ENCODE peak calls at places on chromosomes 1 and 21, in six cellular contexts. One of them, this sample, is unnamed.

GRCh38 chr1:212559929-212560328 is 48.6 kb upstream of the ATF3 start:
- DNase-seq in mesenchymal stem cell: no peak
- DNase-seq in IMR-90: no peak
- DNase-seq in neuronal stem cell: no peak
- DNase-seq in H1: no peak
- DNase-seq in H9: no peak
- DNase-seq in this sample: no peak

GRCh38 chr1:244735404-244735803 is 82.5 kb downstream of the DESI2 start:
- DNase-seq in mesenchymal stem cell: no peak
- DNase-seq in IMR-90: peak
- DNase-seq in neuronal stem cell: no peak
- DNase-seq in H1: no peak
- DNase-seq in H9: peak
- DNase-seq in this sample: peak

GRCh38 chr1:218164111-218164929 is 120.8 kb upstream of the RRP15 start:
- DNase-seq in mesenchymal stem cell: peak
- DNase-seq in IMR-90: peak
- DNase-seq in neuronal stem cell: peak
- DNase-seq in H1: peak
- DNase-seq in H9: peak
- DNase-seq in this sample: peak

GRCh38 chr1:33547574-33547973 is 75.1 kb downstream of the ZSCAN20 start:
- DNase-seq in mesenchymal stem cell: no peak
- DNase-seq in IMR-90: no peak
- DNase-seq in neuronal stem cell: no peak
- DNase-seq in H1: no peak
- DNase-seq in H9: no peak
- DNase-seq in this sample: peak

GRCh38 chr1:185281245-185281644 is 35.8 kb downstream of the IVNS1ABP start:
- DNase-seq in mesenchymal stem cell: peak
- DNase-seq in IMR-90: peak
- DNase-seq in neuronal stem cell: no peak
- DNase-seq in H1: no peak
- DNase-seq in H9: no peak
- DNase-seq in this sample: no peak

GRCh38 chr1:234612352-234613127 is 2.6 kb upstream of the IRF2BP2 start:
- DNase-seq in mesenchymal stem cell: peak
- DNase-seq in IMR-90: peak
- DNase-seq in neuronal stem cell: no peak
- DNase-seq in H1: no peak
- DNase-seq in H9: no peak
- DNase-seq in this sample: peak

GRCh38 chr1:168506204-168506819 is 37.5 kb downstream of the XCL2 start:
- DNase-seq in mesenchymal stem cell: no peak
- DNase-seq in IMR-90: peak
- DNase-seq in neuronal stem cell: no peak
- DNase-seq in H1: no peak
- DNase-seq in H9: no peak
- DNase-seq in this sample: no peak

GRCh38 chr1:165408518-165408917 is 36.4 kb downstream of the RXRG start:
- DNase-seq in mesenchymal stem cell: peak
- DNase-seq in IMR-90: peak
- DNase-seq in neuronal stem cell: peak
- DNase-seq in H1: no peak
- DNase-seq in H9: peak
- DNase-seq in this sample: peak

GRCh38 chr1:62735491-62736171 is 47.4 kb upstream of the DOCK7 start:
- DNase-seq in mesenchymal stem cell: peak
- DNase-seq in IMR-90: peak
- DNase-seq in neuronal stem cell: no peak
- DNase-seq in H1: no peak
- DNase-seq in H9: no peak
- DNase-seq in this sample: no peak

GRCh38 chr1:209769171-209769904 is 13.5 kb downstream of the TRAF3IP3 start:
- DNase-seq in mesenchymal stem cell: peak
- DNase-seq in IMR-90: peak
- DNase-seq in neuronal stem cell: no peak
- DNase-seq in H1: no peak
- DNase-seq in H9: no peak
- DNase-seq in this sample: peak

GRCh38 chr1:224168859-224169380 is 14.1 kb upstream of the DEGS1 start:
- DNase-seq in mesenchymal stem cell: no peak
- DNase-seq in IMR-90: peak
- DNase-seq in neuronal stem cell: no peak
- DNase-seq in H1: no peak
- DNase-seq in H9: no peak
- DNase-seq in this sample: no peak

GRCh38 chr1:225875044-225875822 is 6.9 kb downstream of the TMEM63A start:
- DNase-seq in mesenchymal stem cell: no peak
- DNase-seq in IMR-90: no peak
- DNase-seq in neuronal stem cell: no peak
- DNase-seq in H1: no peak
- DNase-seq in H9: no peak
- DNase-seq in this sample: peak

GRCh38 chr1:109531826-109532364 is 7.8 kb upstream of the GPR61 start:
- DNase-seq in mesenchymal stem cell: no peak
- DNase-seq in IMR-90: no peak
- DNase-seq in neuronal stem cell: no peak
- DNase-seq in H1: no peak
- DNase-seq in H9: no peak
- DNase-seq in this sample: no peak

GRCh38 chr1:33872681-33873080 is 8.8 kb downstream of the HMGB4 start:
- DNase-seq in mesenchymal stem cell: no peak
- DNase-seq in IMR-90: no peak
- DNase-seq in neuronal stem cell: peak
- DNase-seq in H1: no peak
- DNase-seq in H9: no peak
- DNase-seq in this sample: no peak

GRCh38 chr1:150995896-150996295 is 10.8 kb downstream of the MINDY1 start:
- DNase-seq in mesenchymal stem cell: peak
- DNase-seq in IMR-90: no peak
- DNase-seq in neuronal stem cell: no peak
- DNase-seq in H1: peak
- DNase-seq in H9: peak
- DNase-seq in this sample: peak

GRCh38 chr1:164369698-164370365 is 189.2 kb upstream of the PBX1 start:
- DNase-seq in mesenchymal stem cell: no peak
- DNase-seq in IMR-90: no peak
- DNase-seq in neuronal stem cell: no peak
- DNase-seq in H1: no peak
- DNase-seq in H9: no peak
- DNase-seq in this sample: no peak

GRCh38 chr1:157566484-157567300 is 14.4 kb upstream of the FCRL5 start:
- DNase-seq in mesenchymal stem cell: no peak
- DNase-seq in IMR-90: no peak
- DNase-seq in neuronal stem cell: no peak
- DNase-seq in H1: no peak
- DNase-seq in H9: no peak
- DNase-seq in this sample: no peak

GRCh38 chr21:44011774-44012473 is at the start of gene TRAPPC10:
- DNase-seq in mesenchymal stem cell: peak
- DNase-seq in IMR-90: peak
- DNase-seq in neuronal stem cell: peak
- DNase-seq in H1: peak
- DNase-seq in H9: peak
- DNase-seq in this sample: peak

GRCh38 chr21:31482460-31482859 is 138.4 kb upstream of the TIAM1 start:
- DNase-seq in mesenchymal stem cell: no peak
- DNase-seq in IMR-90: no peak
- DNase-seq in neuronal stem cell: no peak
- DNase-seq in H1: no peak
- DNase-seq in H9: no peak
- DNase-seq in this sample: no peak

DNA sequence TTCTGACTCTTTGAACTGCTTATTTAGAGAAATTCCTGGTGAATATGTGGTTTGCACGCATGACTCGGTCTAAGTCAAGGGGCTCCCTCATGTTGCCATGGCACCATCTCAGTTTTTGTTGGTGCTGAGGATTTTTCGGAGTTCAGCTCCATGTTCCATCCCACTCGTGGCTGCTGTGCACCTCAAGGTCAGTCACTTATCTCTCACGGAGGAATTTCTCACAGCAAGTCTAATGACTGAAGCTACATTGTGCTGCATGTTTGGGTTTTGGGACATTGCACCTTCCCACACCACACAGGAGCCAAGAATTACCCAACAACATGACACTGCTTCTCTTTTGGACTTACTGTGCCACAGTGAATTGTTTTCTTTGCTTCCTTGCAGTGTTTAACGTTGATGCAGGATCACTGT is 269.9 kb downstream of the NCAM2 start:
- DNase-seq in mesenchymal stem cell: no peak
- DNase-seq in IMR-90: peak
- DNase-seq in neuronal stem cell: no peak
- DNase-seq in H1: no peak
- DNase-seq in H9: no peak
- DNase-seq in this sample: peak
- H2BK15ac ChIP-seq in mesenchymal stem cell: no peak
- H2BK15ac ChIP-seq in IMR-90: no peak
- H2BK15ac ChIP-seq in neuronal stem cell: no peak
- H2BK15ac ChIP-seq in H1: no peak
- H2BK15ac ChIP-seq in H9: no peak
- H2BK15ac ChIP-seq in this sample: no peak

DNA sequence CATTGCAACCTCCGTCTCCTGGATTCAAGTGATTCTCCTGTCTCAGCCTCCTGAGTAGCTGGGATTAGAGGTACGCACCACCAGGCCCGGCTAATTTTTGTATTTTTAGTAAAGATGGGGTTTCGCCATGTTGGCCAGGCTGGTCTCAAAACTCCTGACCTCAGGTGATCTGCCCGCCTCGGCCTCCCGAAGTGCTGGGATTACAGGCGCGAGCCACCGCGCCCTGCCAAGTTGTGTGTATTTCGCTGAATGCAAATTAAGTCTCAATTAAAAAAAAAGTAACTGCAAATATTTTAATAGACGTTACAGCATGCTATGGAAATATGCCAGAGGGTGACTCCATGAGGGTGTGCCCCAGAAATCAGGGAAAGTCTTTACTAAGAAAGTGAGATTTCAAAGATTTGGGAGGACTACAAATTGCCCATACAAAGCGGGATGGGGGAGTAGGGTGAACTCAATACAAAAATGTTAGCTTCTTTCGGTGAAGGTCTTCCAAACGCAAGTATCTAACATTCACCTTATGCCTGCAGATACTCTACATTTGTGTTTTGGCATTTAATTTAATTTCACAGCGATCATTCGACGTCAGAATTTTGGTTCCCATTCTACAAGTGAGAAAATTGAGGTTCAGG is 85.6 kb downstream of the NKAIN1 start:
- DNase-seq in mesenchymal stem cell: no peak
- DNase-seq in IMR-90: no peak
- DNase-seq in neuronal stem cell: no peak
- DNase-seq in H1: no peak
- DNase-seq in H9: no peak
- DNase-seq in this sample: no peak
- H2AK5ac ChIP-seq in mesenchymal stem cell: peak
- H2AK5ac ChIP-seq in IMR-90: peak
- H2AK5ac ChIP-seq in neuronal stem cell: no peak
- H2AK5ac ChIP-seq in H1: no peak
- H2AK5ac ChIP-seq in H9: no peak
- H2AK5ac ChIP-seq in this sample: no peak

DNA sequence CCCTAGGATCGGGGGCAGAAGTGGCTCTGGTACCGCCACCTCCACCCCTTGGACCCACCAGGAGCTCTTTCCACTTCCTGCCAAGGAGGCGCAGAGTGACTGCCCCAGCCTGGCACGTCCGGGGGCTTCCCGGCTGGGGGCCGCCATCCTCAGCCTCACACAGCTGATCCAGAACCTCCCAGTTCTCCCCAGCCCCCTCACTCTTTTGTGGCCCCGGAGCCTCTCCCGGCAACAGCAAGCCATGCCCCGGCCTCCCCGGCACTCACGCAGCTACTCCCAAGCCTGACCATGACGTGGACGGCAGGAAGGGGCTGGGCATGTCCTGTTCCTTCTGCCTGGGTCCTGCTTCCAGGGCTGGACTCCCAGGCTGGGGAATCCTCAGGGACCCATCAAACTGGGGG is 17.1 kb downstream of the TP73 start:
- DNase-seq in mesenchymal stem cell: no peak
- DNase-seq in IMR-90: no peak
- DNase-seq in neuronal stem cell: no peak
- DNase-seq in H1: no peak
- DNase-seq in H9: no peak
- DNase-seq in this sample: no peak
- H2BK15ac ChIP-seq in mesenchymal stem cell: no peak
- H2BK15ac ChIP-seq in IMR-90: no peak
- H2BK15ac ChIP-seq in neuronal stem cell: no peak
- H2BK15ac ChIP-seq in H1: no peak
- H2BK15ac ChIP-seq in H9: no peak
- H2BK15ac ChIP-seq in this sample: no peak

GRCh38 chr1:23694371-23694770 is 2.8 kb downstream of the RPL11 start:
- DNase-seq in mesenchymal stem cell: no peak
- DNase-seq in IMR-90: no peak
- DNase-seq in neuronal stem cell: no peak
- DNase-seq in H1: no peak
- DNase-seq in H9: no peak
- DNase-seq in this sample: no peak

GRCh38 chr1:23695667-23696066 is 4.1 kb downstream of the RPL11 start:
- DNase-seq in mesenchymal stem cell: no peak
- DNase-seq in IMR-90: no peak
- DNase-seq in neuronal stem cell: no peak
- DNase-seq in H1: no peak
- DNase-seq in H9: no peak
- DNase-seq in this sample: no peak

GRCh38 chr1:23693599-23693998 is 2.0 kb downstream of the RPL11 start:
- DNase-seq in mesenchymal stem cell: no peak
- DNase-seq in IMR-90: no peak
- DNase-seq in neuronal stem cell: no peak
- DNase-seq in H1: no peak
- DNase-seq in H9: no peak
- DNase-seq in this sample: no peak

GRCh38 chr1:23692308-23692871 is 784 bp downstream of the RPL11 start:
- DNase-seq in mesenchymal stem cell: peak
- DNase-seq in IMR-90: no peak
- DNase-seq in neuronal stem cell: no peak
- DNase-seq in H1: no peak
- DNase-seq in H9: no peak
- DNase-seq in this sample: peak

DNA sequence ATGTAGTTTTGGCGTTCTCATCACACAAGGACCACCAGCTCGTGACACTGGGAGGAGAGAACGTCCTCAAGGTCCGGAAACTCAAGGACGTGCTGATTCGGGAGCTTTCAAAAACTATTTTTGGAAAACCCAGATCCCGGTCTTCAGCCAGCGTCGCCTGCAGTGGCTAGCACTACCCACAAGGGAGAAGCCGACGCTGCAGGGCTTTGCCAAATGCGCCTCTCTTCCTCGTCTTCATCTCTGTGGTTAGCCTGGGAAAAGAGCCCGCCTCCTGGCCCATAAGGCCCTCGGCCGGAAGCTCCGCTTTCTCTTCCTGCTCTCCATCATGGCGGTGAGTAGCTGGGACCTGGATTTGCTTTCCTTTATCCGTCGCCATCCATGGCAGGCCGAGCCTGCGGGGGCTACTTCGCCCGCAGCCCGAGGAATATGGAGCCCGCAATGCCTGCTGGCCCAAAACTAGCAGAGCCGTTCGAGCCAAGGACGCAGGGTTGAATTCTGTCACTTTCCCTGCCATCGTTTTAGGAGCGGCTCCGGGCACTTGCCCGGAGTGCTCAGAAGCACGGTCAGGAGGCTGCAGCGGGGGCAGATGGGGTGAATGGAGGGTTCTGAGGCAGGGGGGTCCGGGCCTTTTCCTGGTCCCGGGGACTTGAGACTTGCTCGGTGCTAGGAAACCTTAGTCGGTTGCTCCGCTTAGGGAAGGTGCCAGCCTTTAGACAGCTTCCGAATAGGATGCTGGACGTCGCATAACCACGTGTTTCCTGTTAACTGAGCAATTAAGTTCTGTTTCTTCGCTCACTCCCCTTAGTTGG is at the start of gene RPL11:
- DNase-seq in mesenchymal stem cell: peak
- DNase-seq in IMR-90: peak
- DNase-seq in neuronal stem cell: peak
- DNase-seq in H1: peak
- DNase-seq in H9: peak
- DNase-seq in this sample: peak
- H2AK5ac ChIP-seq in mesenchymal stem cell: peak
- H2AK5ac ChIP-seq in IMR-90: peak
- H2AK5ac ChIP-seq in neuronal stem cell: peak
- H2AK5ac ChIP-seq in H1: peak
- H2AK5ac ChIP-seq in H9: no peak
- H2AK5ac ChIP-seq in this sample: no peak

This sample was measured in mesendoderm.